ENCODE peak calls at places on chromosome 16, in eight cellular contexts. L is endothelial cell; J is fibroblast of the aortic adventitia; D is cardiac fibroblast; Y is astrocyte of the spinal cord; E is CD8-positive, alpha-beta T cell; R is sigmoid colon; S is Peyer's patch. O is an unnamed sample.

GRCh38 chr16:59192551-59193199 is 458.6 kb upstream of the GOT2 start:
- DNase-seq in R (no peak), Y (peak), E (no peak), D (peak), J (no peak), L (peak), S (no peak), O (peak)

GRCh38 chr16:734208-734980 is 6.4 kb downstream of the CIAO3 start:
- DNase-seq in J (no peak), Y (no peak), R (peak), D (no peak), L (no peak), S (no peak), E (no peak), O (no peak)

GRCh38 chr16:25060920-25061319 is 45.8 kb upstream of the ARHGAP17 start:
- DNase-seq in D (no peak), S (peak), L (no peak), E (no peak), Y (no peak), R (no peak), J (no peak), O (no peak)

GRCh38 chr16:80006175-80006895 is 405.8 kb upstream of the MAF start:
- DNase-seq in D (peak), Y (peak), L (no peak), R (no peak), E (no peak), S (no peak), J (no peak), O (no peak)

GRCh38 chr16:13084331-13084730 is 182.9 kb downstream of the SHISA9 start:
- DNase-seq in Y (no peak), L (no peak), E (no peak), S (no peak), R (no peak), D (no peak), J (no peak), O (no peak)

GRCh38 chr16:77987772-77988171 is 34.6 kb upstream of the CLEC3A start:
- DNase-seq in J (no peak), S (no peak), R (no peak), L (no peak), E (no peak), Y (no peak), D (no peak), O (no peak)

GRCh38 chr16:67993207-67994036 is 5.9 kb downstream of the DPEP2 start:
- DNase-seq in Y (peak), J (peak), L (peak), E (peak), R (peak), S (peak), D (peak), O (peak)

GRCh38 chr16:13402601-13403000 is 501.2 kb downstream of the SHISA9 start:
- DNase-seq in J (no peak), E (no peak), D (no peak), L (no peak), R (no peak), S (no peak), Y (no peak), O (no peak)

GRCh38 chr16:3789375-3790067 is 72.2 kb upstream of the TRAP1 start:
- DNase-seq in E (no peak), J (no peak), D (no peak), L (no peak), R (no peak), S (no peak), Y (no peak), O (no peak)

GRCh38 chr16:14485811-14486519 is 144.1 kb downstream of the PARN start:
- DNase-seq in S (no peak), R (no peak), E (no peak), D (no peak), J (no peak), L (no peak), Y (no peak), O (no peak)

GRCh38 chr16:74372369-74372768 is 3.7 kb upstream of the NPIPB15 start:
- DNase-seq in S (no peak), D (no peak), Y (no peak), L (no peak), J (no peak), E (no peak), R (no peak), O (no peak)

GRCh38 chr16:10937068-10937859 is 5.0 kb downstream of the DEXI start:
- DNase-seq in Y (no peak), D (no peak), R (no peak), E (no peak), J (no peak), L (no peak), S (no peak), O (no peak)

GRCh38 chr16:88479795-88480760 is 27.0 kb downstream of the ZFPM1 start:
- DNase-seq in E (no peak), R (no peak), Y (no peak), S (peak), L (no peak), J (no peak), D (no peak), O (no peak)

GRCh38 chr16:46801428-46802049 is 29.4 kb downstream of the C16orf87 start:
- DNase-seq in Y (peak), E (no peak), R (no peak), J (peak), D (peak), S (no peak), L (no peak), O (peak)

DNA sequence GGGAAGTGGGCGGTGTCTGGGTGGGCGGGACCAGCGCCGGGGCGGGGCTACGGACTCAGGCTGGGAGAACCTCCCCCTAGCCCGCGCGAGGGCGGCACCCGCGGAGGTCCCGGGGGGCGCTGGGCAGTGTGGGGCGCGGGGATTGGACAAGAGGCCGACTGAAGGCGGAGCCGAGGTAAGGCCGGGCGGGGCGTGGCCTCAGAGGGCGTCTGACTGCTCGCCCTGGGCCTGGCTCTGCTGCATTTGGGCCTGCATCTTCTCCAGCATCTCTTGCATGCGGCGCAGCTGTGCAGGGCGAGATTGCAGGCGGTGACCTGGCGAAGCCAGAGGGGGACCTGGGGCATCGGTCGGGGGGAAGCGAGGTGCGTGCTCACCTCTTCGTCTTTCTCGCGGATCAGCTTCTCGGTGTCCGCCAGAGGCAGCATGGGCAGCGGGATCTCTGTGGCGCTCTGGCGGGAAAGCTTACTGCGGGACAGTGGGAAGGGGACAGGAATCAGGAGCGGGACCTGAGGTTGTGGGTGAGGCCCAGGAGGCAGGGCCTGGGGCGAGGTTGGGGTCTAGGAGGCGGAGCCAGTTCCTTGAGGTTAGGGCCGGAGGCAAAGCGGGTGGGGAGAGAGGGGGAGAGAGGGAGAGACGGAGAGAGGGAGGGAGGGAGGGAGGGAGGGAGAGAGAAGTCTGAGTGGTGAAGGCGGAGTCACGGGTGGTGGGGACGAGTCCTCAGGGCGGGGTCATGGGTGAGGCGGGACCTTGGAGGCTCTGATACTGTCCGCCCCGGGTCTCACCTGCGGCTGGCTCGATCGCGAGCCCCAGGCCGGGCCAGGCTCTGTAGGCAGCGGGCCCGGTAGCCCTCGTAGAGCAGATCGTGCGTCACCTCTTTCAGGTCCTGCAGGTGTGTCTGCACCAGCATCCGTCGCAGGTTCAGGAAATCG is 3.9 kb downstream of the SEPTIN1 start:
- DNase-seq in D (peak), J (peak), S (peak), Y (peak), L (peak), E (peak), R (peak), O (peak)
- TF ChIP-seq CTCF in D (peak), J (peak), S (peak), Y (peak), L (no peak), E (no peak), R (no peak), O (no peak)

GRCh38 chr16:84675423-84675822 is 24.4 kb upstream of the USP10 start:
- DNase-seq in S (no peak), R (no peak), Y (no peak), L (no peak), J (no peak), D (no peak), E (no peak), O (no peak)

GRCh38 chr16:84677849-84678248 is 22.0 kb upstream of the USP10 start:
- DNase-seq in Y (no peak), J (no peak), S (no peak), D (no peak), R (peak), L (no peak), E (no peak), O (no peak)

GRCh38 chr16:84680165-84680842 is 19.5 kb upstream of the USP10 start:
- DNase-seq in E (no peak), Y (no peak), R (peak), S (no peak), J (no peak), D (no peak), L (no peak), O (no peak)

GRCh38 chr16:84673561-84673960 is 25.2 kb downstream of the KLHL36 start:
- DNase-seq in Y (no peak), D (no peak), S (no peak), R (no peak), E (no peak), J (no peak), L (no peak), O (no peak)

GRCh38 chr16:84677017-84677803 is 22.6 kb upstream of the USP10 start:
- DNase-seq in S (no peak), R (peak), J (no peak), L (no peak), Y (peak), D (no peak), E (no peak), O (no peak)
- TF ChIP-seq CTCF in S (no peak), R (no peak), J (no peak), L (no peak), Y (no peak), D (no peak), E (no peak), O (no peak)

GRCh38 chr16:81729451-81729850 is 49.6 kb upstream of the PLCG2 start:
- DNase-seq in E (no peak), Y (no peak), S (no peak), J (no peak), D (no peak), R (no peak), L (no peak), O (no peak)
- TF ChIP-seq CTCF in E (no peak), Y (peak), S (no peak), J (no peak), D (no peak), R (no peak), L (no peak), O (peak)

GRCh38 chr16:71627631-71628236 is 1.8 kb downstream of the MARVELD3 start:
- DNase-seq in L (no peak), J (no peak), R (no peak), E (no peak), S (no peak), D (no peak), Y (no peak), O (no peak)
- TF ChIP-seq CTCF in L (no peak), J (no peak), R (no peak), E (no peak), S (no peak), D (no peak), Y (no peak), O (no peak)

GRCh38 chr16:50789757-50790156 is 47.9 kb downstream of the CYLD start:
- DNase-seq in L (no peak), D (no peak), J (no peak), E (no peak), S (no peak), R (no peak), Y (no peak), O (no peak)
- TF ChIP-seq CTCF in L (no peak), D (no peak), J (no peak), E (no peak), S (no peak), R (no peak), Y (no peak), O (no peak)